ENCODE peak calls at places on chromosomes 1 and 21, in four cellular contexts. One of them, this sample, is unnamed. For H3K36me3, the result is how much of the 10 kb centered on the place peaks cover.

GRCh38 chr1:29372108-29372507 is 135.8 kb downstream of the PTPRU start:
- DNase-seq in H1: no peak
- DNase-seq in HepG2: no peak
- DNase-seq in GM12878: no peak
- DNase-seq in this sample: no peak

GRCh38 chr1:162997499-162998285 is 71.5 kb upstream of the RGS4 start:
- DNase-seq in HepG2: no peak
- DNase-seq in GM12878: no peak
- DNase-seq in H1: no peak
- DNase-seq in this sample: no peak

GRCh38 chr1:6506210-6507036 is 15.0 kb upstream of the PLEKHG5 start:
- DNase-seq in GM12878: no peak
- DNase-seq in H1: no peak
- DNase-seq in HepG2: no peak
- DNase-seq in this sample: no peak

GRCh38 chr1:242002072-242002471 is 3.2 kb upstream of the MAP1LC3C start:
- DNase-seq in H1: no peak
- DNase-seq in GM12878: no peak
- DNase-seq in HepG2: no peak
- DNase-seq in this sample: no peak

GRCh38 chr1:228358039-228358763 is 48.4 kb downstream of the TRIM11 start:
- DNase-seq in H1: no peak
- DNase-seq in GM12878: no peak
- DNase-seq in HepG2: no peak
- DNase-seq in this sample: no peak

GRCh38 chr21:44955803-44956175 is 16.0 kb downstream of the SLX9 start:
- DNase-seq in HepG2: no peak
- DNase-seq in GM12878: no peak
- DNase-seq in H1: no peak
- DNase-seq in this sample: no peak

GRCh38 chr1:31429583-31429982 is 16.6 kb downstream of the SERINC2 start:
- DNase-seq in H1: no peak
- DNase-seq in HepG2: no peak
- DNase-seq in GM12878: no peak
- DNase-seq in this sample: no peak

GRCh38 chr1:2134604-2135307 is 59.8 kb downstream of the FAAP20 start:
- DNase-seq in GM12878: no peak
- DNase-seq in H1: no peak
- DNase-seq in HepG2: peak
- DNase-seq in this sample: no peak

GRCh38 chr1:89633745-89634625 is 1.1 kb downstream of the LRRC8C start:
- DNase-seq in H1: no peak
- DNase-seq in GM12878: no peak
- DNase-seq in HepG2: no peak
- DNase-seq in this sample: no peak

GRCh38 chr1:8158995-8159394 is 132.9 kb upstream of the ERRFI1 start:
- DNase-seq in GM12878: no peak
- DNase-seq in HepG2: no peak
- DNase-seq in H1: no peak
- DNase-seq in this sample: no peak

GRCh38 chr1:214665606-214666110 is 62.7 kb downstream of the CENPF start:
- DNase-seq in GM12878: no peak
- DNase-seq in H1: no peak
- DNase-seq in HepG2: no peak
- DNase-seq in this sample: no peak

GRCh38 chr1:108947871-108948525 is 15.3 kb downstream of the CLCC1 start:
- DNase-seq in GM12878: no peak
- DNase-seq in H1: no peak
- DNase-seq in HepG2: no peak
- DNase-seq in this sample: peak

GRCh38 chr1:64505944-64506658 is 36.2 kb downstream of the CACHD1 start:
- DNase-seq in H1: no peak
- DNase-seq in HepG2: peak
- DNase-seq in GM12878: no peak
- DNase-seq in this sample: no peak

GRCh38 chr1:35650416-35650815 is 9.1 kb upstream of the PSMB2 start:
- DNase-seq in H1: no peak
- DNase-seq in HepG2: no peak
- DNase-seq in GM12878: no peak
- DNase-seq in this sample: no peak

GRCh38 chr1:112674440-112674985 is at the start of gene MOV10:
- DNase-seq in HepG2: peak
- DNase-seq in H1: peak
- DNase-seq in GM12878: peak
- DNase-seq in this sample: peak

GRCh38 chr1:43585596-43585995 is 54.9 kb downstream of the PTPRF start:
- DNase-seq in GM12878: no peak
- DNase-seq in HepG2: no peak
- DNase-seq in H1: no peak
- DNase-seq in this sample: no peak

GRCh38 chr1:212290608-212291007 is 5.4 kb downstream of the PPP2R5A start:
- DNase-seq in HepG2: peak
- DNase-seq in GM12878: no peak
- DNase-seq in H1: no peak
- DNase-seq in this sample: no peak

GRCh38 chr1:167721617-167722151 is at the start of gene MPZL1:
- DNase-seq in GM12878: peak
- DNase-seq in HepG2: peak
- DNase-seq in H1: peak
- DNase-seq in this sample: peak

GRCh38 chr1:31517301-31517700 is 59.0 kb upstream of the TINAGL1 start:
- DNase-seq in GM12878: no peak
- DNase-seq in HepG2: no peak
- DNase-seq in H1: no peak
- DNase-seq in this sample: no peak

GRCh38 chr1:151340870-151341754 is 5.9 kb downstream of the RFX5 start:
- DNase-seq in H1: no peak
- DNase-seq in GM12878: no peak
- DNase-seq in HepG2: peak
- DNase-seq in this sample: peak

GRCh38 chr1:74767490-74767889 is 34.5 kb downstream of the TYW3 start:
- DNase-seq in GM12878: no peak
- DNase-seq in HepG2: peak
- DNase-seq in H1: peak
- DNase-seq in this sample: peak

GRCh38 chr21:41953831-41954653 is at the start of gene C2CD2:
- DNase-seq in H1: peak
- DNase-seq in GM12878: no peak
- DNase-seq in HepG2: peak
- DNase-seq in this sample: peak

GRCh38 chr1:24420547-24420946 is 4.9 kb downstream of the NIPAL3 start:
- DNase-seq in HepG2: no peak
- DNase-seq in H1: no peak
- DNase-seq in GM12878: no peak
- DNase-seq in this sample: no peak

DNA sequence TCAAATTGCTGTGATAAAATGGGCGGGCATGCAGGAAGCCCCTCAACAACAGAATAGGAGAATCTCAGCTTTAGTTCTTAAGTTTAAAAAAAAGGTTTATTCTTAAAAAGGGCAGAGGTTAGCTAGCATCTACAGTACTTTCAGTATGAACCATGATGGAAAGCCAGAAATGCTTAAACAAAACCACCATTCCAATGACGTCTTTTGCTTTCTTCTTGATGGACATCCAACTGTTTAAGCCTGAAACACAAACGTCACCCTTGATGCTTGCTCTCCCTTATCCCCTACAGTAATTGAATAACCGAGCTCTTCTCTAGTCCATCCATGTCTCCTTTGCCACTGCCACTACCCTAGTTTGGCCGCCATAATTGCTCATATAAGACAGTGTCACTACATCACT is 25.7 kb downstream of the TAF5L start:
- DNase-seq in HepG2: no peak
- DNase-seq in GM12878: no peak
- DNase-seq in H1: no peak
- DNase-seq in this sample: no peak
- H3K36me3 ChIP-seq in HepG2: under half
- H3K36me3 ChIP-seq in GM12878: under half
- H3K36me3 ChIP-seq in H1: under half
- H3K36me3 ChIP-seq in this sample: half or more

DNA sequence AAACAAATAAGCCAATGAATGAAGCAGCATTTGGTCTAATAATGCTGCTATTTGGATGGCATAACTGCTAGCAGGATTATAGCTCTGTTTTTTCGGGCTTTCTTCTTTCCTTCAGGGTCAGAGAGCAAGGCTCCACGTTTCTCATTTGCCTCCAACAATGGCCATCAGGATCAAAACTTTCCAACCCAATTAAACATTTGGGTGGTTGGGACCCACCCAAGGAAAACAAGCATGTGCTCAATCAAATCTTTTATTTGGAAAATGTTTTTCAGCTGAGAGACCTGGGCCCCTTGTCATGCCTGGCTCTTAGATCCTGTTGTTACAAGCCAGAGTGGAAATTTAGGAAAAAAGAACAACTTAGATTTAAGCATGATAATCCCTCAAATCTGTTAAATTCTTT is 373.1 kb upstream of the USP24 start:
- DNase-seq in H1: no peak
- DNase-seq in HepG2: no peak
- DNase-seq in GM12878: no peak
- DNase-seq in this sample: no peak
- H3K4me3 ChIP-seq in H1: no peak
- H3K4me3 ChIP-seq in HepG2: no peak
- H3K4me3 ChIP-seq in GM12878: no peak
- H3K4me3 ChIP-seq in this sample: no peak

GRCh38 chr1:175188936-175189335 is 3.6 kb downstream of the KIAA0040 start:
- DNase-seq in H1: no peak
- DNase-seq in GM12878: peak
- DNase-seq in HepG2: no peak
- DNase-seq in this sample: no peak
- TF ChIP-seq SUZ12 in H1: no peak
- TF ChIP-seq SUZ12 in GM12878: no peak
- TF ChIP-seq SUZ12 in HepG2: no peak
- TF ChIP-seq SUZ12 in this sample: no peak

DNA sequence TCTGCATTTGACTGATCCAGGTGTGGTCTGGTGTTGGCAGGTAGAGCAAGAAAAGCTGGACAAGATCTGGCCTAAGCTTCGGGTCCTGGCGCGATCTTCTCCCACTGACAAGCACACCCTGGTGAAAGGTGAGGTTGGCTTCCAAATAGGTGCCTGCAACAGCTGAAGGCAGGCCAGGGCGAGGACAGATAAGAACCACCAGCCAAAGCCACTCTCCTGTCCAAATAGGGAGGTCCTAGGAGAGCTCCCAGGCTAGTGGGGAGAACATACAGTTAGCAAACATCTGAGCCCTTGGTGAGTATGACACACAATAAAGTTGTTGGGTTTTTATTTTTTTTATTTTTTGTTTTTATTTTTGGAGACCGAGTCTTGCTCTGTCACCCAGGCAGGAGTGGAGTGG is 51.9 kb upstream of the LAX1 start:
- DNase-seq in H1: no peak
- DNase-seq in GM12878: no peak
- DNase-seq in HepG2: no peak
- DNase-seq in this sample: no peak
- H3K36me3 ChIP-seq in H1: under half
- H3K36me3 ChIP-seq in GM12878: under half
- H3K36me3 ChIP-seq in HepG2: under half
- H3K36me3 ChIP-seq in this sample: half or more

DNA sequence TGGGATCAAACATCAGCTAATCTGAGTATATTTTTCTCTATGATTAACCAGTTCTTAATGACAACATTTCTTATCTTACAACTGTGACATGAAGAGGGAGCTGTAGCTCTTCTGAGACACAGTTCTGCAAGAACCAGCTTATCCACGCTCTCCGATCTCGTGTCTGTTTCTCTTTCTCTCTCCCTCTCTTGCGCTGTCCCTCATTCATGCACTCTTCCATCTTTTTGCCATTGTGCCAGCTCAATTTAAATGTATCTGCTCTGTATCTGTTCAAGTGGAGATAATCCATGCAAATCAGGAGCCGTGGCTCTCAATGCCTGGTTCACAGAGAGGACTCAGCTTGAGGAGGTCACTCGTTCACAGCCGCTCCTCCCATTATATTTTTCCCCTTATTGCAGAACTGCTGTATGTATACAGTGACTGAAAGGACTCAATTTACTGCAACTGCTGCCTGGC is 494.7 kb upstream of the ADGRL2 start:
- DNase-seq in GM12878: no peak
- DNase-seq in H1: peak
- DNase-seq in HepG2: no peak
- DNase-seq in this sample: no peak
- H3K4me3 ChIP-seq in GM12878: no peak
- H3K4me3 ChIP-seq in H1: peak
- H3K4me3 ChIP-seq in HepG2: no peak
- H3K4me3 ChIP-seq in this sample: peak

DNA sequence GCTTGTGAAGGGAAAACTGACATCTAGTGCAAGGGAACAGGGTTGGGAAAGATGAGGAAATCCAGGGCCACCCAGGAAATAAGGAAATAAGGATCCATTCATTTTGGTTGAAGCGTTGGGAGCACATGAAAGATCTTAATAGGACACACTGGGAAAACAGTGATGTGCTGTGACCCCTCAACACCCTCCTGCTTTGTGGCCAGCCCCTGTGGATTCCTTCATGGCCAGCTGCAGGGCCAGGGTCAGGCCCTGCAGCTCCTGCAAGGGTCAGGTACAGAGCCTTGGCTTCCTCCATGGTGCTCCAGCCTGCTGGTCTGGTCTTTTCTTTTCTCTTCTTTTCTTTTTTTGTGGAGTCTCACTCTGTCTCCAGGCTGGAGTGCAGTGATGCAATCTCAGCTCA is 18.8 kb upstream of the PIGM start:
- DNase-seq in HepG2: no peak
- DNase-seq in GM12878: no peak
- DNase-seq in H1: no peak
- DNase-seq in this sample: no peak
- TF ChIP-seq SUZ12 in HepG2: no peak
- TF ChIP-seq SUZ12 in GM12878: no peak
- TF ChIP-seq SUZ12 in H1: no peak
- TF ChIP-seq SUZ12 in this sample: no peak

DNA sequence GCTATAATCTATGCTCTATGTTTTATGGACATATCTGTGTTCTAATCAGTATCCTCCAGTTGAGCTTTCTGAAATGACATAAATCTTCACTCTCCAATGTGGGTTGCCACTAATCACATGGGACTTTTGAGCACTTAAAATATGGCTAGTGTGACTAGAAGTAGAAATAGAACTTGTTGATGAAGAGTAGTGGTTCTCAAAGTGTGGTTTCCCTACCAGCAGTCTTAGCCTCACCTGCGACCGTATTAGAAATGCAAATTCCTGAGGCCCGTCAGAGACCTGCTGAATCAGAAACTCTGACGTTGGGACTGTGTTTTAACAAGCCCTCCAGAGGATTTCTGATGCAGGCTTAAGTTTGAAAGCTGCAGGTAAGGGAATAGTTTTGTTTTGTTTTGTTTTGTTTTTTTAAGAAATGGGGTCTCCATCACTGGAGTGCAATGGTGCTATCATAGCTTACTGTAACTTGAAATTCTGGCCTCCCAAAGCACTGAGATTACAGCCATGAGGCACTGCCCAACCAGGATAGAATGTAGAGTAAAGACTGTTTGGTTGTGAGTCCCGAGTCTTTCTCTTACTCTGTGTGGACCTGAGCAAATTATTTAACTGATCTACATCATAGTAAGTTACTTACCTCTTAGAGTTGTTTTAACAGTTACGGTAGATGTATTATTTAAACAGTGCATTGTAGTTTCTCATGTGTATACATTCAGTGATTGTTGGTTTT is 21.7 kb downstream of the GLRX2 start:
- DNase-seq in GM12878: peak
- DNase-seq in HepG2: no peak
- DNase-seq in H1: no peak
- DNase-seq in this sample: no peak
- H3K36me3 ChIP-seq in GM12878: under half
- H3K36me3 ChIP-seq in HepG2: under half
- H3K36me3 ChIP-seq in H1: half or more
- H3K36me3 ChIP-seq in this sample: half or more

This sample was measured in NT2/D1.